ENCODE peak calls at places on chromosomes 16 and 17, in five cellular contexts. One of them, this sample, is unnamed.

GRCh38 chr16:55367796-55368195 is 43.8 kb downstream of the IRX6 start:
- DNase-seq in WTC11: no peak
- DNase-seq in astrocyte: peak
- DNase-seq in LHCN-M2: no peak
- DNase-seq in kidney: no peak
- DNase-seq in this sample: no peak

GRCh38 chr16:12337776-12338655 is 361.5 kb downstream of the SNX29 start:
- DNase-seq in WTC11: no peak
- DNase-seq in astrocyte: peak
- DNase-seq in LHCN-M2: no peak
- DNase-seq in kidney: no peak
- DNase-seq in this sample: no peak

GRCh38 chr17:63762106-63763078 is 11.0 kb downstream of the CCDC47 start:
- DNase-seq in WTC11: no peak
- DNase-seq in astrocyte: no peak
- DNase-seq in LHCN-M2: no peak
- DNase-seq in kidney: no peak
- DNase-seq in this sample: no peak

GRCh38 chr17:78736526-78737079 is 45.5 kb downstream of the CYTH1 start:
- DNase-seq in WTC11: peak
- DNase-seq in astrocyte: no peak
- DNase-seq in LHCN-M2: no peak
- DNase-seq in kidney: peak
- DNase-seq in this sample: no peak

GRCh38 chr16:87149051-87149450 is 168.1 kb downstream of the C16orf95 start:
- DNase-seq in WTC11: no peak
- DNase-seq in astrocyte: peak
- DNase-seq in LHCN-M2: peak
- DNase-seq in kidney: no peak
- DNase-seq in this sample: no peak

GRCh38 chr17:82177276-82177675 is 35.4 kb downstream of the CCDC57 start:
- DNase-seq in WTC11: no peak
- DNase-seq in astrocyte: no peak
- DNase-seq in LHCN-M2: no peak
- DNase-seq in kidney: peak
- DNase-seq in this sample: no peak

GRCh38 chr17:12095522-12095921 is 74.8 kb downstream of the MAP2K4 start:
- DNase-seq in WTC11: no peak
- DNase-seq in astrocyte: no peak
- DNase-seq in LHCN-M2: no peak
- DNase-seq in kidney: no peak
- DNase-seq in this sample: no peak

GRCh38 chr17:32484041-32484461 is 2.7 kb upstream of the CDK5R1 start:
- DNase-seq in WTC11: no peak
- DNase-seq in astrocyte: no peak
- DNase-seq in LHCN-M2: no peak
- DNase-seq in kidney: peak
- DNase-seq in this sample: no peak

GRCh38 chr16:64638804-64639203 is 483.1 kb downstream of the CDH11 start:
- DNase-seq in WTC11: no peak
- DNase-seq in astrocyte: no peak
- DNase-seq in LHCN-M2: no peak
- DNase-seq in kidney: no peak
- DNase-seq in this sample: no peak

GRCh38 chr17:65518256-65518655 is 43.2 kb downstream of the AXIN2 start:
- DNase-seq in WTC11: no peak
- DNase-seq in astrocyte: peak
- DNase-seq in LHCN-M2: peak
- DNase-seq in kidney: no peak
- DNase-seq in this sample: no peak

GRCh38 chr16:30882429-30883310 is 11.2 kb downstream of the BCL7C start:
- DNase-seq in WTC11: no peak
- DNase-seq in astrocyte: no peak
- DNase-seq in LHCN-M2: no peak
- DNase-seq in kidney: no peak
- DNase-seq in this sample: no peak

GRCh38 chr16:12178251-12178990 is 201.9 kb downstream of the SNX29 start:
- DNase-seq in WTC11: no peak
- DNase-seq in astrocyte: peak
- DNase-seq in LHCN-M2: peak
- DNase-seq in kidney: no peak
- DNase-seq in this sample: no peak

This sample was measured in thoracic aorta.